ENCODE peak calls at places on chromosomes 12 and 14, in eight cellular contexts. E, Z, T, X, N, F, J and L are unnamed samples.

GRCh38 chr14:105204206-105204930 is 23.3 kb upstream of the NUDT14 start:
- DNase-seq in E (no peak), Z (no peak), T (no peak), X (peak; percentile 88), N (peak; percentile 96), F (no peak), J (no peak), L (no peak)

GRCh38 chr12:11075642-11076041 is 13.5 kb upstream of the TAS2R46 start:
- DNase-seq in E (no peak), Z (no peak), T (no peak), X (no peak), N (no peak), F (no peak), J (no peak), L (no peak)

GRCh38 chr12:40215977-40216376 is 8.8 kb upstream of the LRRK2 start:
- DNase-seq in E (no peak), Z (no peak), T (peak; percentile 6), X (no peak), N (no peak), F (no peak), J (no peak), L (no peak)

GRCh38 chr14:74491952-74492351 is 1.2 kb downstream of the NPC2 start:
- DNase-seq in E (peak; percentile 26), Z (no peak), T (peak; percentile 40), X (peak; percentile 59), N (peak; percentile 39), F (peak; percentile 50), J (no peak), L (peak; percentile 67)

GRCh38 chr14:26180221-26180620 is 417.6 kb downstream of the NOVA1 start:
- DNase-seq in E (no peak), Z (no peak), T (no peak), X (no peak), N (no peak), F (no peak), J (no peak), L (no peak)

GRCh38 chr12:80551897-80552296 is 107.9 kb downstream of the PTPRQ start:
- DNase-seq in E (peak; percentile 94), Z (no peak), T (peak; percentile 99), X (peak; percentile 21), N (peak; percentile 8), F (peak; percentile 4), J (peak; percentile 81), L (no peak)

GRCh38 chr12:31591308-31591901 is 469 bp upstream of the DENND5B start:
- DNase-seq in E (peak; percentile 58), Z (no peak), T (no peak), X (peak; percentile 51), N (peak; percentile 50), F (peak; percentile 29), J (no peak), L (peak; percentile 46)

GRCh38 chr12:45329238-45329637 is 113.3 kb downstream of the ANO6 start:
- DNase-seq in E (no peak), Z (no peak), T (no peak), X (no peak), N (no peak), F (no peak), J (no peak), L (no peak)

GRCh38 chr14:21229821-21230220 is 39.4 kb downstream of the HNRNPC start:
- DNase-seq in E (no peak), Z (no peak), T (no peak), X (no peak), N (no peak), F (no peak), J (no peak), L (no peak)

GRCh38 chr14:68544150-68544892 is 248.5 kb downstream of the ZFP36L1 start:
- DNase-seq in E (peak; percentile 85), Z (no peak), T (peak; percentile 100), X (peak; percentile 58), N (peak; percentile 85), F (no peak), J (no peak), L (no peak)

GRCh38 chr12:47807338-47807737 is 12.4 kb downstream of the HDAC7 start:
- DNase-seq in E (no peak), Z (no peak), T (no peak), X (peak; percentile 75), N (peak; percentile 30), F (no peak), J (no peak), L (no peak)

GRCh38 chr12:124548854-124549378 is 18.5 kb downstream of the NCOR2 start:
- DNase-seq in E (peak; percentile 69), Z (no peak), T (peak; percentile 87), X (peak; percentile 92), N (peak; percentile 46), F (no peak), J (no peak), L (peak; percentile 54)

GRCh38 chr12:108606492-108606891 is 8.6 kb upstream of the TMEM119 start:
- DNase-seq in E (no peak), Z (no peak), T (no peak), X (no peak), N (no peak), F (no peak), J (no peak), L (no peak)

DNA sequence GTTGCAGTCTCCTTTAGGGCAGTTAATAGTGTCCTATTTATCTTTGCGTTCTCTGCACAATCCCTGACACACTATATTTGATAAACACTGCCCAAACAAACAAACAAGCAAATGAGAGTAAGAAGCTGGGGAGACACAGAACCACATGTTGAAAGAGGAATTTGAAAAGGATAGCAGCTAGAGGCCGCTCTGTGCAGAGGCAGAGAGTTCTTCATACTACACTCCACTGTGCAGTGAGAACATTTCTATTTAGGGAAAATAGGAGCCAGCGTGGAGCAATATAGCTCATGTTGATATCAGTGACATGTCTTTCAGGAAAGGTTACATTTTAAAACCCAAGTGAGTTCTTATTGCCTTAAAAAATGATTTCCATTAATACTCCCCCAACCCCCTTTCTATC is 140.3 kb upstream of the SEL1L start:
- DNase-seq in E (no peak), Z (no peak), T (no peak), X (no peak), N (no peak), F (no peak), J (no peak), L (no peak)
- TF ChIP-seq POLR2A in E (no peak), Z (no peak), T (no peak), X (no peak), N (no peak), F (no peak), J (no peak), L (no peak)

DNA sequence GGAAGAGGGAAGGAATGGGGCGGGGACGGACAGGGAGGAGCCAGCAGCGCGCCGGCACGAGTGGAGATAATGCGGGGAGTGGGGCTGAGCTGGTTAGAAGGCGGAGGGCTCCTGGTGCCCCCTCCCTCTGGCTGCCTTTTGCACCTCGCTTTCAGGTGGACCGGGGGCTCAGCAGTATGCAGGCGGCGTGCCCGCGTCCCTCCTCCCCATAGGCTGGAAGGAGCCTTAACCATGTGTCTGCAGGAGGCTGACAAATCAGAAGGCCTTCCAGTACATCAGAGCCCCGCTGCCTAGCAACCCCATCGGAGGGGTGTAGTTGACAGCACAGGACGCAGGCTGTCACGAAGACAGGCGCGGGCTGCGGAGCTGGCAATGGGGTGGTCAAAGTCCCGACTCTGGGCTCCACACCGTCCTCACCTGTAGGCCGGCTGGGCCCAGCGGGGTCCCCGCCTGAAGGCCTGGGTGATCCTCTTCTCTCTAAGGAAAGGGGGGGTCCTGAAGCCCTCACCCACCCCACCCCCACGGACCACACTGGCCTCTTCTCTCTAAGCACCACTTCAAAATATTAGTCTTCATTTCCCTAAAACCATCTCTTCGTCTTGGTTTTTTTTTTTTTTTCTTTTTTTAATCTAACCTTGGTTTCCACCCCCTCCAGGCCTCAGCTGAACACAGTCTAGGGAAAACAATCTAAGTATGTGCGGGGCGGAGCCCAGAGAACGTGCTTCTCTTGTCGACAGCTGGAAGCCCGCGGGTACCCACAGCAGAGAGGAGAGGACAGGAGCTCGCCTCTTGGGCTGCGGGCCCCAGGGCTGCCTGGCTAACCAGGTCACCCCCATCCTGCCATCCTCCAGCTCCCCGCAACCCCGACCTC is 44.5 kb downstream of the KDM2B start:
- DNase-seq in E (peak; percentile 60), Z (peak; percentile 59), T (peak; percentile 88), X (peak; percentile 80), N (peak; percentile 81), F (peak; percentile 63), J (no peak), L (peak; percentile 51)
- TF ChIP-seq POLR2A in E (no peak), Z (peak; percentile 9), T (no peak), X (no peak), N (no peak), F (no peak), J (no peak), L (no peak)

GRCh38 chr12:9103050-9103854 is 12.5 kb downstream of the A2M start:
- DNase-seq in E (no peak), Z (no peak), T (no peak), X (no peak), N (no peak), F (no peak), J (no peak), L (no peak)
- TF ChIP-seq POLR2A in E (no peak), Z (no peak), T (no peak), X (no peak), N (no peak), F (no peak), J (no peak), L (no peak)

GRCh38 chr12:48816148-48816854 is 2.0 kb upstream of the CACNB3 start:
- DNase-seq in E (no peak), Z (no peak), T (no peak), X (no peak), N (peak; percentile 89), F (no peak), J (no peak), L (no peak)

GRCh38 chr12:48819986-48820385 is 1.7 kb downstream of the CACNB3 start:
- DNase-seq in E (no peak), Z (no peak), T (no peak), X (no peak), N (no peak), F (no peak), J (no peak), L (no peak)

GRCh38 chr12:48818831-48819590 is 715 bp downstream of the CACNB3 start:
- DNase-seq in E (peak; percentile 54), Z (no peak), T (no peak), X (no peak), N (no peak), F (no peak), J (no peak), L (no peak)

GRCh38 chr12:48820406-48820805 is 2.1 kb downstream of the CACNB3 start:
- DNase-seq in E (no peak), Z (no peak), T (no peak), X (no peak), N (no peak), F (no peak), J (no peak), L (no peak)

DNA sequence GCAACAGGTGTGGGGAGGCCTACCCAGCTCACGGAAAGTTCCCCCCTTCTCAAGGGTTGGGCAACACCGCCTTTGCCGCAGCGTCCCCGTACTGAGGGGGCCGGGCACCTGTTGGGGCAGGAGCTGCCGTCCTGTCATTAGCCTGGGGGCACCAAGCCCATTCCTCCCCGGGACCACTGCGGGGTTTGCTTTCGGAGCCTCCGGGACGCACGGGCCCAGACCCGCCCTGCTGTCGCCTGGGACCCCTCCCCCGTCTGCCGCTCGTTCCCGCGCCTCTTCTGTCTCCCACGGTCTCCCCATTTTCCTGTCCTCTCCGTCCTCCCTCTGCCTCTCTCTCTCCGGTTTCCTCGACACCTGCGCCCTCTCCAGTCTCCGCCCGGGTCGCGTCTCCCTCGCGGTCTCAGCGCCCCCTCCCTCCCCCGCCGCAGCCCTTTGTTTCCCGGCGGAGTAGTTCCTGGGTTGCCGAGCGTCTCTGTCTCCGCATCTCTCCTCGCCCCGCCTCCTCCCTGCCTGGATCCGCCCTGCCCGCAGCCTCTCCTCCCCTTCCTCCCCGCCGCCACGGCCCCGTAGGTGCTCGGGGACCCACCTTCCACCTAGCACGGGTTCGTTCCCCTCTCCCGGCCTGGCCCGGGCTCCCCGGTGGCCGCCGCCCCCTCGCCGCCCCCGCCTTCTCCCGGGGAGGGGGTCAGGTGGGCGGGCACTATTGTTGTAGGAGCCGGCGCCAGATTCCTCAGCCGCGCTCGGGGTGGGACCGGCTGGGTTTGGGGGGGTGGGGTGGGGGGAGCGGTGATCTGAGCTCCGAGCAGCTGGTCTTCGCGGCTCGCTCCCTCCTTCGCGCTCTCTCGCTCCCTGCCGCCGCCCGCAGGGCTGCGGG is at the start of gene CACNB3:
- DNase-seq in E (peak; percentile 68), Z (no peak), T (peak; percentile 43), X (peak; percentile 60), N (peak; percentile 70), F (peak; percentile 70), J (no peak), L (peak; percentile 39)
- TF ChIP-seq POLR2A in E (peak; percentile 67), Z (no peak), T (no peak), X (no peak), N (no peak), F (peak; percentile 44), J (no peak), L (no peak)